ENCODE peak calls at places on chromosomes 4 and X, in five cellular contexts. G is glomerular endothelial cell, W is smooth muscle cell of the brain vasculature, N is M059J, Y is caudate nucleus. U is an unnamed sample.

GRCh38 chrX:20668550-20668949 is 401.8 kb upstream of the RPS6KA3 start:
- DNase-seq in N (no peak), Y (no peak), W (no peak), G (no peak), U (no peak)

GRCh38 chr4:42397635-42398447 is 553 bp downstream of the SHISA3 start:
- DNase-seq in G (no peak), Y (no peak), W (no peak), N (peak; percentile 32), U (peak; percentile 23)

GRCh38 chr4:158914178-158914577 is 145.4 kb downstream of the FNIP2 start:
- DNase-seq in Y (no peak), G (no peak), N (peak; percentile 79), W (no peak), U (no peak)

GRCh38 chr4:77852892-77853495 is 9.6 kb upstream of the MRPL1 start:
- DNase-seq in N (no peak), Y (no peak), G (no peak), W (no peak), U (no peak)

GRCh38 chrX:150845091-150845490 is 53.4 kb downstream of the CD99L2 start:
- DNase-seq in G (no peak), W (no peak), N (no peak), Y (no peak), U (no peak)

GRCh38 chr4:37762294-37763163 is 64.0 kb upstream of the PGM2 start:
- DNase-seq in Y (no peak), W (no peak), N (peak; percentile 41), G (no peak), U (no peak)

GRCh38 chr4:74805601-74806000 is 11.3 kb upstream of the BTC start:
- DNase-seq in G (no peak), Y (no peak), W (no peak), N (peak; percentile 29), U (no peak)

GRCh38 chrX:153491351-153492152 is 3.2 kb upstream of the BGN start:
- DNase-seq in G (no peak), W (no peak), N (no peak), Y (no peak), U (no peak)

GRCh38 chrX:151624677-151625076 is 61.2 kb downstream of the PASD1 start:
- DNase-seq in Y (no peak), N (no peak), W (no peak), G (no peak), U (no peak)

GRCh38 chr4:94621491-94622080 is 136.2 kb upstream of the BMPR1B start:
- DNase-seq in W (no peak), G (no peak), N (peak; percentile 25), Y (no peak), U (no peak)